ENCODE peak calls at places on chromosomes 6 and 20, in seven cellular contexts. One of them, this sample, is unnamed.
A peak's percentile ranks its signal among the peaks of the same experiment; 100 is the strongest.

GRCh38 chr6:130367767-130368166 is 1.9 kb downstream of the TMEM200A start:
- DNase-seq in stimulated activated naive CD4-positive, alpha-beta T cell: no peak
- DNase-seq in neural progenitor cell: no peak
- DNase-seq in GM04504: no peak
- DNase-seq in A673: no peak
- DNase-seq in HL-60: no peak
- DNase-seq in WTC11: no peak
- DNase-seq in this sample: no peak

GRCh38 chr6:12137480-12137879 is 125.4 kb downstream of the HIVEP1 start:
- DNase-seq in stimulated activated naive CD4-positive, alpha-beta T cell: no peak
- DNase-seq in neural progenitor cell: no peak
- DNase-seq in GM04504: peak; percentile 75
- DNase-seq in A673: peak; percentile 43
- DNase-seq in HL-60: no peak
- DNase-seq in WTC11: no peak
- DNase-seq in this sample: no peak

GRCh38 chr6:37236921-37237320 is 20.7 kb upstream of the TBC1D22B start:
- DNase-seq in stimulated activated naive CD4-positive, alpha-beta T cell: no peak
- DNase-seq in neural progenitor cell: no peak
- DNase-seq in GM04504: no peak
- DNase-seq in A673: no peak
- DNase-seq in HL-60: no peak
- DNase-seq in WTC11: no peak
- DNase-seq in this sample: no peak

GRCh38 chr20:17859616-17860232 is 108.9 kb downstream of the SNX5 start:
- DNase-seq in stimulated activated naive CD4-positive, alpha-beta T cell: no peak
- DNase-seq in neural progenitor cell: no peak
- DNase-seq in GM04504: no peak
- DNase-seq in A673: no peak
- DNase-seq in HL-60: no peak
- DNase-seq in WTC11: peak; percentile 40
- DNase-seq in this sample: peak; percentile 51

GRCh38 chr6:13435477-13435876 is 51.9 kb downstream of the GFOD1 start:
- DNase-seq in stimulated activated naive CD4-positive, alpha-beta T cell: no peak
- DNase-seq in neural progenitor cell: no peak
- DNase-seq in GM04504: no peak
- DNase-seq in A673: no peak
- DNase-seq in HL-60: no peak
- DNase-seq in WTC11: no peak
- DNase-seq in this sample: no peak

GRCh38 chr6:41073203-41073967 is 611 bp downstream of the NFYA start:
- DNase-seq in stimulated activated naive CD4-positive, alpha-beta T cell: peak; percentile 61
- DNase-seq in neural progenitor cell: peak; percentile 92
- DNase-seq in GM04504: no peak
- DNase-seq in A673: peak; percentile 87
- DNase-seq in HL-60: peak; percentile 52
- DNase-seq in WTC11: peak; percentile 82
- DNase-seq in this sample: peak; percentile 86

GRCh38 chr6:90993771-90994170 is 406.9 kb upstream of the MAP3K7 start:
- DNase-seq in stimulated activated naive CD4-positive, alpha-beta T cell: no peak
- DNase-seq in neural progenitor cell: no peak
- DNase-seq in GM04504: no peak
- DNase-seq in A673: peak; percentile 6
- DNase-seq in HL-60: no peak
- DNase-seq in WTC11: no peak
- DNase-seq in this sample: no peak

GRCh38 chr20:45817652-45818194 is 5.3 kb downstream of the UBE2C start:
- DNase-seq in stimulated activated naive CD4-positive, alpha-beta T cell: no peak
- DNase-seq in neural progenitor cell: no peak
- DNase-seq in GM04504: no peak
- DNase-seq in A673: no peak
- DNase-seq in HL-60: no peak
- DNase-seq in WTC11: no peak
- DNase-seq in this sample: no peak

GRCh38 chr6:169340395-169340794 is 86.7 kb upstream of the THBS2 start:
- DNase-seq in stimulated activated naive CD4-positive, alpha-beta T cell: no peak
- DNase-seq in neural progenitor cell: no peak
- DNase-seq in GM04504: no peak
- DNase-seq in A673: peak; percentile 35
- DNase-seq in HL-60: no peak
- DNase-seq in WTC11: no peak
- DNase-seq in this sample: no peak

GRCh38 chr20:19964289-19965263 is 52.6 kb upstream of the NAA20 start:
- DNase-seq in stimulated activated naive CD4-positive, alpha-beta T cell: no peak
- DNase-seq in neural progenitor cell: no peak
- DNase-seq in GM04504: peak; percentile 83
- DNase-seq in A673: no peak
- DNase-seq in HL-60: no peak
- DNase-seq in WTC11: no peak
- DNase-seq in this sample: no peak

GRCh38 chr6:135212020-135212806 is 31.1 kb downstream of the MYB start:
- DNase-seq in stimulated activated naive CD4-positive, alpha-beta T cell: no peak
- DNase-seq in neural progenitor cell: no peak
- DNase-seq in GM04504: peak; percentile 71
- DNase-seq in A673: peak; percentile 40
- DNase-seq in HL-60: no peak
- DNase-seq in WTC11: no peak
- DNase-seq in this sample: peak; percentile 17

GRCh38 chr6:157314705-157315321 is 8.5 kb downstream of the TMEM242 start:
- DNase-seq in stimulated activated naive CD4-positive, alpha-beta T cell: no peak
- DNase-seq in neural progenitor cell: peak; percentile 72
- DNase-seq in GM04504: peak; percentile 48
- DNase-seq in A673: peak; percentile 78
- DNase-seq in HL-60: no peak
- DNase-seq in WTC11: no peak
- DNase-seq in this sample: no peak